ENCODE peak calls at places on chromosomes 16 and 17, in eight cellular contexts. S is epithelial cell of esophagus, Y is fibroblast of lung, T is lower leg skin, O is tibial artery, K is heart right ventricle, N is OCI-LY7, E is tibial nerve. D is an unnamed sample.

GRCh38 chr16:78748471-78748929 is 649.0 kb downstream of the WWOX start:
- DNase-seq in S (peak), Y (no peak), T (no peak), O (no peak), K (no peak), N (no peak), E (no peak), D (no peak)

GRCh38 chr17:28544402-28545140 is 7.9 kb downstream of the UNC119 start:
- DNase-seq in S (no peak), Y (no peak), T (no peak), O (no peak), K (no peak), N (no peak), E (no peak), D (no peak)

GRCh38 chr16:85463228-85463611 is 149.9 kb upstream of the GSE1 start:
- DNase-seq in S (no peak), Y (no peak), T (no peak), O (no peak), K (no peak), N (no peak), E (no peak), D (no peak)

GRCh38 chr17:59287452-59287851 is 44.0 kb upstream of the YPEL2 start:
- DNase-seq in S (peak), Y (peak), T (no peak), O (no peak), K (no peak), N (peak), E (no peak), D (no peak)

GRCh38 chr16:5466551-5466950 is 369.0 kb upstream of the EEF2KMT start:
- DNase-seq in S (no peak), Y (no peak), T (no peak), O (no peak), K (no peak), N (no peak), E (no peak), D (no peak)

GRCh38 chr17:34299918-34300600 is 14.5 kb downstream of the CCL11 start:
- DNase-seq in S (peak), Y (peak), T (peak), O (no peak), K (no peak), N (no peak), E (no peak), D (peak)

GRCh38 chr16:10218490-10219206 is 36.4 kb upstream of the GRIN2A start:
- DNase-seq in S (no peak), Y (no peak), T (no peak), O (no peak), K (no peak), N (no peak), E (no peak), D (no peak)

GRCh38 chr16:48295493-48296281 is 48.3 kb upstream of the ABCC11 start:
- DNase-seq in S (peak), Y (no peak), T (no peak), O (no peak), K (no peak), N (no peak), E (no peak), D (no peak)

GRCh38 chr17:53101706-53102105 is 721.0 kb upstream of the KIF2B start:
- DNase-seq in S (no peak), Y (no peak), T (no peak), O (no peak), K (no peak), N (no peak), E (no peak), D (no peak)

GRCh38 chr17:15281909-15282308 is 16.8 kb upstream of the PMP22 start:
- DNase-seq in S (no peak), Y (peak), T (no peak), O (no peak), K (no peak), N (no peak), E (no peak), D (no peak)

GRCh38 chr17:50423553-50424159 is 2.4 kb upstream of the ACSF2 start:
- DNase-seq in S (peak), Y (peak), T (no peak), O (peak), K (no peak), N (peak), E (no peak), D (no peak)

GRCh38 chr16:49833055-49833454 is 22.9 kb downstream of the ZNF423 start:
- DNase-seq in S (no peak), Y (no peak), T (peak), O (peak), K (peak), N (no peak), E (peak), D (no peak)

GRCh38 chr17:45906927-45907622 is 12.7 kb downstream of the MAPT start:
- DNase-seq in S (no peak), Y (no peak), T (no peak), O (no peak), K (no peak), N (no peak), E (no peak), D (no peak)

DNA sequence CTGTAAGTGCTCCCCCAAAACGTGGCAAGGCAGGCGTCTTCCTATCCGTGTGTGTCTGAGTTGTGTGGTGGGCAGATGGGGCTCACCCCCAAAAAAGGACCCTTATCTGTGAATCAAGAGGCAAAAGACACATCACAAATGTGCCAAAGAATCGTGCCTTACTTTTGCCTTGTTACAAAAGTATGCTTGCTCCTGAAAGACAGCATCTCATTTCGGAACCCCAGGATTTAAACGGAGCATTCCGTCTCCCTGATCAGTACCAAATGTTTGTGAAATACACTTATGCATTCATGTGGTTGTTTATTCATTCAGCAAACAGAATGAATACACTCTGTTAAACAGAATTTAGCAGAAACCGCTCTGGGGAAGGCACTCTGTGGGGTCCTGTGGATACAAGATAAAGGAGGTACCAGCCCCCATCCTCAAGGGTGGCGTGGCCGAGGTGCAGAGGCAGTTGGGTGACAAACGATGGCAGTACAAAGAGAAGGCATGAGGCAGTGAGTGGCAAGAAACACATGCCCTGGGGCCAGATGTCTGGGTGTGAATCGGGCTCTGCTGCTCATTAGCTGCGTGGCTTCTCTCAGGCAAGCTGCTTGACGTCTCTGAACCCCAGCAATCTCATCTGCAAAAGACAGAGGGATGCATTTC is 649 bp downstream of the WFDC1 start:
- DNase-seq in S (no peak), Y (no peak), T (no peak), O (no peak), K (no peak), N (no peak), E (no peak), D (no peak)
- H3K4me3 ChIP-seq in S (no peak), Y (peak), T (no peak), O (peak), K (peak), N (no peak), E (peak), D (peak)

GRCh38 chr16:70454221-70455034 is at the start of gene FCSK:
- DNase-seq in S (peak), Y (peak), T (no peak), O (no peak), K (peak), N (peak), E (no peak), D (no peak)
- TF ChIP-seq CTCF in S (no peak), Y (no peak), T (no peak), O (peak), K (no peak), N (peak), E (no peak), D (no peak)

DNA sequence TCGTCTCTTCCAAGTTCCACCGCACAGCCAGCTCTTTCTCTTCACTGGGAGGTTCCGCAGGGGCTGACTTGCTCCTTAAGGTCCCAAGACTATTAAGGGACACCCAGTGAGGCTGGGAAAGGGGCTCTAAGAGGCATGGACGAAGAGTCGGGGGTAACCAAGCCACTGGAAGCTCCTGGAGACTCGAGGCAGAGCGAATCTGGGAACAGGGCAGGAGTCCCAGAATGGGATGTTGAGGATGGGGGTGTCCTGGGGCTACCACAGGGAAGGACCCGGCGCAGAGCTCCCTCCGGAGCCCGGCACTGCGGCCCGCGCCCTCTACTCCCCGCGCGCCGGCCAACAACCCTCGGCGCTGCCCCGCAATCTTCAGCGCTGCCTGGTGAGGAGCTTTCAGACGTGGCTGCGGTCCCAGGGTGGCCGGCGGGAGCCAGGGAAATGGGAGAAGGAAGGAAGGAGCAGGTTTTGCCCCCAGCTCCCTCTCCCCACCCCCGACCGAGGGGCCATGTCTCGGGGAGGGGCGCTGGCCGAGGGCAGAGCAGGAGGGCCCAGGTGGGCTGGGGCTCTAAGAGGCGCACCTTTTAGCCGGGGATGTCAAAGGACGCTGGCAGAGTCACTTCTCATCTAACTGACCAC is 581 bp downstream of the CHST5 start:
- DNase-seq in S (no peak), Y (no peak), T (no peak), O (no peak), K (no peak), N (no peak), E (no peak), D (no peak)
- H3K4me3 ChIP-seq in S (no peak), Y (no peak), T (no peak), O (no peak), K (no peak), N (no peak), E (no peak), D (no peak)

DNA sequence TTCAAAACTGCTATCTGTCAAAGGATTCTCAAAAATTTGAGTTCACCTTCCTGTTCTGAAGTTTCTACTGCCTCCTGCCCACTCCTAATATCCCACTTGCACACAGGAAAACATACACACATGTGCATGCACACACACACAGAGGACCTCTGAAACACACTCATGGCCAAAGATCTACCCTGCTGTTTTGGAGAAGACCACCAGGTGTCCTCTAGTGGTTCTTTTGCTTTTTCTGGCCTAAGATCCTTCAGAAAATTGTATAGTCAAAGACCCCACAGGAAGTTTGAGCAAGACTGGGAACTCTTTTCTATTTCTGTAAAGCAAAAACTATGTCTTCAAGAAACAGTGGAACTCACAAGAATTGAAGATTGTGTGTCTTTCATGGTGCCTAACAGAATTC is 90.2 kb downstream of the CDH8 start:
- DNase-seq in S (no peak), Y (no peak), T (no peak), O (no peak), K (no peak), N (no peak), E (no peak), D (no peak)
- TF ChIP-seq CTCF in S (no peak), Y (no peak), T (no peak), O (no peak), K (no peak), N (peak), E (no peak), D (no peak)

GRCh38 chr17:81046770-81047359 is 11.9 kb downstream of the BAIAP2 start:
- DNase-seq in S (no peak), Y (no peak), T (no peak), O (no peak), K (no peak), N (no peak), E (no peak), D (no peak)
- H3K4me3 ChIP-seq in S (no peak), Y (no peak), T (no peak), O (no peak), K (no peak), N (no peak), E (no peak), D (no peak)

GRCh38 chr16:4263504-4264436 is 9.1 kb downstream of the TFAP4 start:
- DNase-seq in S (no peak), Y (peak), T (peak), O (peak), K (peak), N (peak), E (peak), D (no peak)
- TF ChIP-seq CTCF in S (no peak), Y (no peak), T (no peak), O (no peak), K (no peak), N (no peak), E (no peak), D (no peak)

DNA sequence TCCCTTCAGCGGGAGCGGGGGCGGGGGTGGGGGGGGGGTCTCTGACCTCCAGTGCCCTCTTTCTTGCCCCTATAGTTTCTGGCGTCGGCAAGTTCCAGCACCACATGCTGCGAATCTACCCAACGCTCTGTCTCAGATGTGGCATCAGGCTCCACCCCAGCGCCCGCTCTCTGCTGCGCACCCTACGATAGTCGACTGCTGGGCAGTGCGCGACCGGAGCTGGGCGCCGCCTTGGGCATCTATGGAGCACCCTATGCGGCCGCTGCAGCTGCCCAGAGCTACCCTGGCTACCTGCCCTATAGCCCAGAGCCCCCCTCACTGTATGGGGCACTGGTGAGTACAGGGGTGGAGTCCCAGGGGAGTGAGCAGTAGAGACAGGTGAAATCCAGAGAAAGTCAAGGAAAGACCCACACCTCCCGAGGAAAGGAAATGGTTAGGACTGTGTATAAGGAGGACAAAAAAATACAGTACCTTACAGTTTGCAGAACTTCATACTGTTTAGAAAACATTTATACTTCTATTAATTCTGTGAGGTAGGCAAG is 2.3 kb downstream of the IRX6 start:
- DNase-seq in S (no peak), Y (no peak), T (no peak), O (no peak), K (no peak), N (no peak), E (no peak), D (no peak)
- H3K4me3 ChIP-seq in S (no peak), Y (no peak), T (no peak), O (no peak), K (no peak), N (no peak), E (no peak), D (no peak)